ENCODE peak calls at places on chromosome 6, in six cellular contexts. One of them, this sample, is unnamed.
A peak's percentile ranks its signal among the peaks of the same experiment; 100 is the strongest.

GRCh38 chr6:107154131-107154906 is 39.0 kb upstream of the BEND3 start:
- DNase-seq in GM12878: no peak
- DNase-seq in SK-N-SH: peak; percentile 49
- DNase-seq in GM23338: peak; percentile 95
- DNase-seq in HCT116: no peak
- DNase-seq in Panc1: no peak
- DNase-seq in this sample: no peak

GRCh38 chr6:142845624-142846458 is 99.1 kb downstream of the HIVEP2 start:
- DNase-seq in GM12878: no peak
- DNase-seq in SK-N-SH: peak; percentile 70
- DNase-seq in GM23338: peak; percentile 77
- DNase-seq in HCT116: peak; percentile 74
- DNase-seq in Panc1: no peak
- DNase-seq in this sample: no peak

GRCh38 chr6:87832025-87832825 is 130.2 kb upstream of the AKIRIN2 start:
- DNase-seq in GM12878: peak; percentile 51
- DNase-seq in SK-N-SH: peak; percentile 28
- DNase-seq in GM23338: peak; percentile 50
- DNase-seq in HCT116: no peak
- DNase-seq in Panc1: no peak
- DNase-seq in this sample: no peak

GRCh38 chr6:324729-325125 is 32.4 kb downstream of the DUSP22 start:
- DNase-seq in GM12878: no peak
- DNase-seq in SK-N-SH: no peak
- DNase-seq in GM23338: peak; percentile 33
- DNase-seq in HCT116: no peak
- DNase-seq in Panc1: no peak
- DNase-seq in this sample: no peak

GRCh38 chr6:73672290-73672689 is 18.5 kb upstream of the SLC17A5 start:
- DNase-seq in GM12878: no peak
- DNase-seq in SK-N-SH: no peak
- DNase-seq in GM23338: no peak
- DNase-seq in HCT116: no peak
- DNase-seq in Panc1: no peak
- DNase-seq in this sample: peak; percentile 60

GRCh38 chr6:37182736-37183590 is 13.0 kb downstream of the PIM1 start:
- DNase-seq in GM12878: peak; percentile 32
- DNase-seq in SK-N-SH: no peak
- DNase-seq in GM23338: no peak
- DNase-seq in HCT116: no peak
- DNase-seq in Panc1: no peak
- DNase-seq in this sample: no peak

GRCh38 chr6:99282479-99283062 is 66.9 kb downstream of the FAXC start:
- DNase-seq in GM12878: no peak
- DNase-seq in SK-N-SH: peak; percentile 33
- DNase-seq in GM23338: peak; percentile 49
- DNase-seq in HCT116: peak; percentile 7
- DNase-seq in Panc1: no peak
- DNase-seq in this sample: no peak

GRCh38 chr6:2714359-2714895 is 36.3 kb downstream of the MYLK4 start:
- DNase-seq in GM12878: no peak
- DNase-seq in SK-N-SH: no peak
- DNase-seq in GM23338: no peak
- DNase-seq in HCT116: no peak
- DNase-seq in Panc1: no peak
- DNase-seq in this sample: no peak

GRCh38 chr6:37696220-37696840 is 1.4 kb downstream of the MDGA1 start:
- DNase-seq in GM12878: no peak
- DNase-seq in SK-N-SH: peak; percentile 66
- DNase-seq in GM23338: peak; percentile 56
- DNase-seq in HCT116: no peak
- DNase-seq in Panc1: no peak
- DNase-seq in this sample: no peak

GRCh38 chr6:166466178-166467122 is 83.7 kb upstream of the MPC1 start:
- DNase-seq in GM12878: no peak
- DNase-seq in SK-N-SH: peak; percentile 55
- DNase-seq in GM23338: no peak
- DNase-seq in HCT116: no peak
- DNase-seq in Panc1: no peak
- DNase-seq in this sample: no peak

GRCh38 chr6:63537126-63537958 is 34.9 kb upstream of the LOC128125822 start:
- DNase-seq in GM12878: peak; percentile 36
- DNase-seq in SK-N-SH: no peak
- DNase-seq in GM23338: no peak
- DNase-seq in HCT116: no peak
- DNase-seq in Panc1: no peak
- DNase-seq in this sample: no peak

GRCh38 chr6:46931416-46931815 is 9.7 kb upstream of the ADGRF5 start:
- DNase-seq in GM12878: no peak
- DNase-seq in SK-N-SH: no peak
- DNase-seq in GM23338: no peak
- DNase-seq in HCT116: no peak
- DNase-seq in Panc1: no peak
- DNase-seq in this sample: no peak

GRCh38 chr6:106026748-106027147 is 59.4 kb upstream of the PRDM1 start:
- DNase-seq in GM12878: peak; percentile 8
- DNase-seq in SK-N-SH: no peak
- DNase-seq in GM23338: no peak
- DNase-seq in HCT116: no peak
- DNase-seq in Panc1: no peak
- DNase-seq in this sample: no peak

GRCh38 chr6:20709451-20709850 is 175.2 kb downstream of the CDKAL1 start:
- DNase-seq in GM12878: no peak
- DNase-seq in SK-N-SH: no peak
- DNase-seq in GM23338: no peak
- DNase-seq in HCT116: no peak
- DNase-seq in Panc1: no peak
- DNase-seq in this sample: no peak

GRCh38 chr6:55674672-55675071 is 95.7 kb upstream of the HMGCLL1 start:
- DNase-seq in GM12878: no peak
- DNase-seq in SK-N-SH: no peak
- DNase-seq in GM23338: no peak
- DNase-seq in HCT116: no peak
- DNase-seq in Panc1: no peak
- DNase-seq in this sample: no peak

GRCh38 chr6:21769405-21769851 is 175.9 kb downstream of the SOX4 start:
- DNase-seq in GM12878: no peak
- DNase-seq in SK-N-SH: no peak
- DNase-seq in GM23338: peak; percentile 91
- DNase-seq in HCT116: no peak
- DNase-seq in Panc1: no peak
- DNase-seq in this sample: no peak

GRCh38 chr6:35471836-35472345 is 3.7 kb downstream of the RPL10A start:
- DNase-seq in GM12878: no peak
- DNase-seq in SK-N-SH: no peak
- DNase-seq in GM23338: no peak
- DNase-seq in HCT116: no peak
- DNase-seq in Panc1: no peak
- DNase-seq in this sample: no peak

GRCh38 chr6:37633581-37634237 is 64.0 kb downstream of the MDGA1 start:
- DNase-seq in GM12878: no peak
- DNase-seq in SK-N-SH: no peak
- DNase-seq in GM23338: no peak
- DNase-seq in HCT116: no peak
- DNase-seq in Panc1: no peak
- DNase-seq in this sample: no peak

GRCh38 chr6:64505312-64505711 is 869.7 kb downstream of the PHF3 start:
- DNase-seq in GM12878: no peak
- DNase-seq in SK-N-SH: peak; percentile 24
- DNase-seq in GM23338: peak; percentile 80
- DNase-seq in HCT116: no peak
- DNase-seq in Panc1: no peak
- DNase-seq in this sample: no peak

GRCh38 chr6:43115365-43115764 is 39.3 kb downstream of the PTK7 start:
- DNase-seq in GM12878: no peak
- DNase-seq in SK-N-SH: no peak
- DNase-seq in GM23338: no peak
- DNase-seq in HCT116: no peak
- DNase-seq in Panc1: no peak
- DNase-seq in this sample: no peak

DNA sequence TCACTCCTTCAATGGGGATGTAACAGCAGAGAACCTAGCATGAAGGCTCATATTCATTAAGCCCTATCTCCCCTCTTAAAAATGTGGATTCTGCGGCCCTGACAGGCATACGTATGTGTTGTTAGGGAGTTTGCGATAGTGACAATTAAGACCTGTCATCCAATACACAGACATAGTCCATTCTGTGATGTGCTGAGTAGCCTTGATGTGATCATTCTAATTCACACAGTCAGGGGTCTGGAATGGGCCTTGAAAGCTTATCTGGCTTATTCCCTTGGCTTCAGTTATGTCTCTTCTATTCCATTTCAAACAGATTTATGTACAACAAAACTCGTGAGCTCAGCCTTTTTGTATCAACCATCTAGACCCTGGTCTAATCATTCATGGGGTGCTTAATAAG is 469.2 kb upstream of the NRSN1 start:
- DNase-seq in GM12878: no peak
- DNase-seq in SK-N-SH: no peak
- DNase-seq in GM23338: peak; percentile 31
- DNase-seq in HCT116: no peak
- DNase-seq in Panc1: no peak
- DNase-seq in this sample: no peak
- TF ChIP-seq POLR2AphosphoS5 in GM12878: no peak
- TF ChIP-seq POLR2AphosphoS5 in SK-N-SH: no peak
- TF ChIP-seq POLR2AphosphoS5 in GM23338: no peak
- TF ChIP-seq POLR2AphosphoS5 in HCT116: no peak
- TF ChIP-seq POLR2AphosphoS5 in Panc1: no peak
- TF ChIP-seq POLR2AphosphoS5 in this sample: no peak

GRCh38 chr6:93746892-93747291 is 327.5 kb upstream of the EPHA7 start:
- DNase-seq in GM12878: no peak
- DNase-seq in SK-N-SH: no peak
- DNase-seq in GM23338: peak; percentile 13
- DNase-seq in HCT116: no peak
- DNase-seq in Panc1: no peak
- DNase-seq in this sample: no peak
- TF ChIP-seq REST in GM12878: no peak
- TF ChIP-seq REST in SK-N-SH: no peak
- TF ChIP-seq REST in GM23338: no peak
- TF ChIP-seq REST in HCT116: no peak
- TF ChIP-seq REST in Panc1: no peak
- TF ChIP-seq REST in this sample: no peak

DNA sequence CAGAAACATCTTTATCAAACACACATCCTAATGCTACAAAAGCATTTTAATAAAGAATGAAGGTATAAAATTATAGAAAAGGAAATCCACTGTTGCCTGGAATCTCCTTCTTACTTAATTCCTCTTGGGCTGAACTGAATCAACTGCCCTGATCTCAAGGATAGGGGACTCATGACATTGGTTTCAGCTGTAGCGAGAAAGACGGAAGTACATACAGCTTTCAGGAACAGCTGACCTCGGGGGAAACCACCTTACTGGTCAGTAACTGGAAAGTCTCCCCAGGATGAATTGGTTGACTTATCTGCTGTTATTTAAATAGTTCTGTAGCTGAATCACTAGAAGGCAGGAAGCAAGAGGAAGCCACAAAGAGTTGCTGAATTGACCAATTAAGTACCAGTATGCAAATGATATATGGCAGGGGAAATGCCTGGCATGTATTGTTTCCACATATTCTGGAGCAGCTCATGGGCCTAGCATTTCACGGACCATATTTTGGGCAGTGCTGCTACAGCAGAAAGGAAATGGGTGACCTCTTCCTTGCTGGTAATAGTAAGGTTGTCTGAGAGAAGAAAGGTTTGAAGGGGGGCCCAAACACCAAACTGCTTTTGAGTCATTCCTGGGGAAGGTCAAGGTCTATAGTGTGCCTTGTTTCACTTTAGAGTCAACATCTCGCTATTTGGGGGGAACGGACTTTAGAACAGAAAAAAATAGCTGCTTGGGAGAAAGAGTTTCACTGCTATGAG is 43.7 kb upstream of the MAP7 start:
- DNase-seq in GM12878: peak; percentile 94
- DNase-seq in SK-N-SH: no peak
- DNase-seq in GM23338: peak; percentile 60
- DNase-seq in HCT116: peak; percentile 16
- DNase-seq in Panc1: no peak
- DNase-seq in this sample: peak; percentile 87
- TF ChIP-seq POLR2AphosphoS5 in GM12878: peak; percentile 66
- TF ChIP-seq POLR2AphosphoS5 in SK-N-SH: peak; percentile 45
- TF ChIP-seq POLR2AphosphoS5 in GM23338: no peak
- TF ChIP-seq POLR2AphosphoS5 in HCT116: no peak
- TF ChIP-seq POLR2AphosphoS5 in Panc1: no peak
- TF ChIP-seq POLR2AphosphoS5 in this sample: no peak

DNA sequence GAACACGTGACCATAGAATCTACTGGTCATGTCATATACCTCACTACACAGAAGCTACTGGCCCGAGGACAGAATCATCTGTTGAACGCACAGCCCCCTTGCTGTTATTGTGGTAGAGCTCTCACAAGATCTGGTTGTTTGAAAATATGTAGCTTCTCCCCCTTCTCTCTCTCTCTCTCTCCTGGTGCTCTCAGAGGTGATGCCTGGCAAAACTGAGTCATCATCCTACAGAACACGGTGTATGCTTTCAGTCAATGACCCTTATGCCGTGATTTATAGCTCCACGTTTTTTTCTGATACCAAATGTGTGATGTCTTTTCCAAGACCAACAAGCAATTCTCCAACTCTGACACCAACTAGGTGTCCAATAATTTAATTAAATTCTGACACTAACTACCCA is 13.0 kb upstream of the RBM24 start:
- DNase-seq in GM12878: no peak
- DNase-seq in SK-N-SH: no peak
- DNase-seq in GM23338: no peak
- DNase-seq in HCT116: no peak
- DNase-seq in Panc1: no peak
- DNase-seq in this sample: no peak
- TF ChIP-seq REST in GM12878: no peak
- TF ChIP-seq REST in SK-N-SH: no peak
- TF ChIP-seq REST in GM23338: no peak
- TF ChIP-seq REST in HCT116: no peak
- TF ChIP-seq REST in Panc1: no peak
- TF ChIP-seq REST in this sample: no peak

GRCh38 chr6:17865798-17866725 is 121.4 kb downstream of the KIF13A start:
- DNase-seq in GM12878: no peak
- DNase-seq in SK-N-SH: no peak
- DNase-seq in GM23338: no peak
- DNase-seq in HCT116: peak; percentile 98
- DNase-seq in Panc1: peak; percentile 92
- DNase-seq in this sample: no peak
- TF ChIP-seq POLR2AphosphoS5 in GM12878: no peak
- TF ChIP-seq POLR2AphosphoS5 in SK-N-SH: peak; percentile 43
- TF ChIP-seq POLR2AphosphoS5 in GM23338: no peak
- TF ChIP-seq POLR2AphosphoS5 in HCT116: peak; percentile 47
- TF ChIP-seq POLR2AphosphoS5 in Panc1: no peak
- TF ChIP-seq POLR2AphosphoS5 in this sample: no peak

GRCh38 chr6:144284753-144285547 is at the start of gene UTRN:
- DNase-seq in GM12878: no peak
- DNase-seq in SK-N-SH: peak; percentile 48
- DNase-seq in GM23338: peak; percentile 94
- DNase-seq in HCT116: no peak
- DNase-seq in Panc1: no peak
- DNase-seq in this sample: peak; percentile 85
- TF ChIP-seq REST in GM12878: no peak
- TF ChIP-seq REST in SK-N-SH: no peak
- TF ChIP-seq REST in GM23338: no peak
- TF ChIP-seq REST in HCT116: no peak
- TF ChIP-seq REST in Panc1: no peak
- TF ChIP-seq REST in this sample: peak; percentile 16

GRCh38 chr6:54076159-54076789 is 35.0 kb upstream of the MLIP start:
- DNase-seq in GM12878: no peak
- DNase-seq in SK-N-SH: no peak
- DNase-seq in GM23338: no peak
- DNase-seq in HCT116: no peak
- DNase-seq in Panc1: no peak
- DNase-seq in this sample: no peak
- TF ChIP-seq POLR2AphosphoS5 in GM12878: no peak
- TF ChIP-seq POLR2AphosphoS5 in SK-N-SH: no peak
- TF ChIP-seq POLR2AphosphoS5 in GM23338: no peak
- TF ChIP-seq POLR2AphosphoS5 in HCT116: no peak
- TF ChIP-seq POLR2AphosphoS5 in Panc1: no peak
- TF ChIP-seq POLR2AphosphoS5 in this sample: no peak

This sample was measured in HL-60.